ENCODE peak calls at places on chromosomes 2 and 18, in five cellular contexts. P is psoas muscle, X is cardiac fibroblast, H is fibroblast of pulmonary artery, Q is AG04449. K is an unnamed sample.

GRCh38 chr18:67672142-67672541 is 155.6 kb upstream of the DSEL start:
- DNase-seq in P (no peak), X (peak; percentile 17), H (no peak), Q (peak; percentile 7), K (peak; percentile 75)

GRCh38 chr18:27073404-27073830 is 111.7 kb downstream of the CHST9 start:
- DNase-seq in P (no peak), X (no peak), H (no peak), Q (no peak), K (no peak)

GRCh38 chr2:217656366-217656765 is 346.4 kb downstream of the TNS1 start:
- DNase-seq in P (no peak), X (no peak), H (no peak), Q (no peak), K (no peak)

GRCh38 chr2:229270551-229271410 is at the start of gene PID1:
- DNase-seq in P (peak; percentile 54), X (peak; percentile 69), H (peak; percentile 62), Q (no peak), K (peak; percentile 67)

GRCh38 chr2:98761909-98762308 is 31.0 kb upstream of the MGAT4A start:
- DNase-seq in P (no peak), X (no peak), H (no peak), Q (no peak), K (no peak)

GRCh38 chr18:73670536-73670935 is 477.1 kb downstream of the FBXO15 start:
- DNase-seq in P (no peak), X (no peak), H (no peak), Q (no peak), K (no peak)

GRCh38 chr18:44579028-44579692 is 101.5 kb upstream of the SETBP1 start:
- DNase-seq in P (no peak), X (peak; percentile 58), H (peak; percentile 51), Q (no peak), K (no peak)

GRCh38 chr2:197113221-197113831 is 186.8 kb upstream of the PGAP1 start:
- DNase-seq in P (no peak), X (peak; percentile 61), H (peak; percentile 60), Q (no peak), K (no peak)

GRCh38 chr18:75189696-75190095 is 19.2 kb downstream of the PTGR3 start:
- DNase-seq in P (no peak), X (no peak), H (no peak), Q (no peak), K (no peak)

DNA sequence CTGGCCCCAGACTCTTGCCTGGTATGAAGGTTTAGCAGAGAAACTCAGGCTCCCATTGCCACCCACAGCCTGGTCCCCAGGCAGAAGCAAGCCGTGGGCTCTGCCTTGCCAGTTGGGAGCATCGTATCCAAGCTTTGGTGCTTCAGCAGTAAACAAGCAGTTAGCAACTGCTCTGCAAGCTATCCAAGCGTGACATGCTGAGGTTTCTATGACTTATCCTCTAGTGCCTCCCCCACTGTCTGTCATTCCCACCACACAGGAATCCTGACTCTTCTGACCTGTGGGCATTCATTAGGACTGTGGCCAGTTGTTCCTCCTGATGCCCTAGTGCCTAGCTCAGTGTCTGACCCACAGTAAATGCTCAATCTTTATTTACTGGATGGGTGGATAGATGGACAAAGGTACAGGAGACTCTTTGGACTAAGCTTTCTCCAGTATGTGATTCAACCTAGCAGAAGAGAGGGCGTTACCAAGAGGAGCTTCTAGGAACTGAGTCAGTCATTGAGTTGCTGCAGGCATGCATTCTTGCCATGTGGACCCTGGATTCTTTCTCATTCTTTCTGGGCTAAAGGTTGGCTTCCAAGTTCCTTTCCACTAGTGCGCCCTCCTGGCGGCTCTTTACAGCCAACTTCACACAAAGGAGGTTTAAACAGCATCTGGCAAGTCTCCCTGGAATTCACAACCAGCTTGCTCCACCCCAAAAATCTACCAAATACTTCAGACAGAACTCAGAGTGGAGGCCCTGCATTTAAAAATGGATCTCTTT is 40.6 kb upstream of the MRPL19 start:
- DNase-seq in P (no peak), X (peak; percentile 96), H (peak; percentile 91), Q (peak; percentile 93), K (peak; percentile 98)
- TF ChIP-seq CTCF in P (no peak), X (peak; percentile 32), H (peak; percentile 40), Q (peak; percentile 63), K (peak; percentile 62)

GRCh38 chr2:26692814-26693286 is 328 bp downstream of the KCNK3 start:
- DNase-seq in P (no peak), X (peak; percentile 44), H (peak; percentile 44), Q (no peak), K (peak; percentile 28)
- H3K4me3 ChIP-seq in P (peak overlapping the region; percentile 43), X (peak overlapping the region; percentile 32), H (no peak overlapping the region), Q (peak overlapping the region; percentile 34), K (no peak overlapping the region)

GRCh38 chr2:8267721-8268120 is 414.1 kb upstream of the ID2 start:
- DNase-seq in P (no peak), X (no peak), H (no peak), Q (no peak), K (no peak)

GRCh38 chr2:8270699-8271098 is 411.2 kb upstream of the ID2 start:
- DNase-seq in P (no peak), X (no peak), H (no peak), Q (no peak), K (no peak)

GRCh38 chr2:8267103-8267502 is 414.8 kb upstream of the ID2 start:
- DNase-seq in P (no peak), X (no peak), H (no peak), Q (no peak), K (no peak)

GRCh38 chr2:8265827-8266226 is 416.0 kb upstream of the ID2 start:
- DNase-seq in P (no peak), X (no peak), H (no peak), Q (no peak), K (no peak)

GRCh38 chr2:8268172-8268783 is 413.6 kb upstream of the ID2 start:
- DNase-seq in P (peak; percentile 29), X (peak; percentile 27), H (peak; percentile 18), Q (no peak), K (peak; percentile 66)
- TF ChIP-seq CTCF in P (no peak), X (no peak), H (no peak), Q (no peak), K (no peak)

DNA sequence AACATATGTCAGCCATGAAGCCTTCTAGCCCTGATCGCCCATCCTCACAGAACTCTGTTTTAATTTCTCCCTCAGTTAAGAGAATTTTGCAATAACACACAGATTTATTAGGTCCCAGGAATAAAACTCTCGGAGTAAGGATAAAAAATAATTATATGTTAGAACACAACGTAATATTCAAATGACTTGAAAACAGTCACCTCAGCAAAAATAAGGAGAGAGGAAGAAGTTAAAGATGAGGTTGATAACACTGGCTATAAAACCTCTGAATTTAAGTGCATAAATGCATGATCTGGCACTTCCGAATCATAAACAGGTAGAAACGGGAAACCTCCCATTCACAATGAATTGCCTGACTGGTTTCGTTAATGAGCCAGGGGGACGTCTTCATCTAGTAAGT is 308.6 kb downstream of the AFF3 start:
- DNase-seq in P (no peak), X (no peak), H (no peak), Q (no peak), K (no peak)
- H3K4me3 ChIP-seq in P (no peak overlapping the region), X (no peak overlapping the region), H (no peak overlapping the region), Q (no peak overlapping the region), K (no peak overlapping the region)

GRCh38 chr2:160308915-160309314 is 108.8 kb upstream of the ITGB6 start:
- DNase-seq in P (no peak), X (peak; percentile 56), H (peak; percentile 76), Q (no peak), K (peak; percentile 81)

GRCh38 chr2:160305081-160305750 is 105.1 kb upstream of the ITGB6 start:
- DNase-seq in P (no peak), X (peak; percentile 46), H (peak; percentile 76), Q (no peak), K (peak; percentile 89)

GRCh38 chr2:160306985-160307384 is 106.9 kb upstream of the ITGB6 start:
- DNase-seq in P (no peak), X (peak; percentile 96), H (peak; percentile 91), Q (peak; percentile 84), K (peak; percentile 97)

GRCh38 chr2:160308476-160308875 is 108.4 kb upstream of the ITGB6 start:
- DNase-seq in P (no peak), X (no peak), H (no peak), Q (no peak), K (no peak)

DNA sequence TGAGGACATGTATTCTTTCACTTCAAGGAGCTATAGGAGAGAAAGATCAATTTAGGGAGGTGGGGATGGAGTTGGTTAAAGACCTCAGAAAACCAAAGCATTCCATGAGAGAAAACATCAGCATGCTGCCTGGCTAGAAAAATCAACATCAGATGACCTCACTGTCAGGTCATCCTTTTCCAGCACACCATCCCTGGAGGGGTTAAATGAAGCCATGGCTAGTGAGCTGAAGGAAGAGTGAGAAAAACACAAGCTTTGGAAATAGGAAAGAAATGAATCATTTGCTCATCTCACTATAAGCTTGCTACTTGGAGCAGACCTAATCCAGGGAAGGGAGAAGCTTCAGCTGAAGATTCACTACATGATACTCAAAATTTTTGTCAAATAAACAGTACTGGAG is 109.5 kb upstream of the ITGB6 start:
- DNase-seq in P (no peak), X (no peak), H (no peak), Q (no peak), K (peak; percentile 77)
- TF ChIP-seq CTCF in P (no peak), X (no peak), H (no peak), Q (no peak), K (no peak)

GRCh38 chr2:120344214-120344990 is 1.5 kb upstream of the INHBB start:
- DNase-seq in P (peak; percentile 58), X (peak; percentile 15), H (no peak), Q (no peak), K (no peak)
- H3K4me3 ChIP-seq in P (peak overlapping the region; percentile 72), X (peak overlapping the region; percentile 13), H (peak overlapping the region; percentile 2), Q (peak overlapping the region; percentile 58), K (peak overlapping the region; percentile 34)

GRCh38 chr18:48835745-48836191 is 115.0 kb downstream of the SMAD7 start:
- DNase-seq in P (no peak), X (no peak), H (no peak), Q (no peak), K (no peak)

GRCh38 chr18:48835119-48835518 is 115.6 kb downstream of the SMAD7 start:
- DNase-seq in P (no peak), X (no peak), H (no peak), Q (no peak), K (no peak)

GRCh38 chr18:48837676-48838075 is 113.1 kb downstream of the SMAD7 start:
- DNase-seq in P (no peak), X (no peak), H (no peak), Q (no peak), K (no peak)

GRCh38 chr18:48836806-48837615 is 113.8 kb downstream of the SMAD7 start:
- DNase-seq in P (no peak), X (no peak), H (no peak), Q (no peak), K (no peak)

DNA sequence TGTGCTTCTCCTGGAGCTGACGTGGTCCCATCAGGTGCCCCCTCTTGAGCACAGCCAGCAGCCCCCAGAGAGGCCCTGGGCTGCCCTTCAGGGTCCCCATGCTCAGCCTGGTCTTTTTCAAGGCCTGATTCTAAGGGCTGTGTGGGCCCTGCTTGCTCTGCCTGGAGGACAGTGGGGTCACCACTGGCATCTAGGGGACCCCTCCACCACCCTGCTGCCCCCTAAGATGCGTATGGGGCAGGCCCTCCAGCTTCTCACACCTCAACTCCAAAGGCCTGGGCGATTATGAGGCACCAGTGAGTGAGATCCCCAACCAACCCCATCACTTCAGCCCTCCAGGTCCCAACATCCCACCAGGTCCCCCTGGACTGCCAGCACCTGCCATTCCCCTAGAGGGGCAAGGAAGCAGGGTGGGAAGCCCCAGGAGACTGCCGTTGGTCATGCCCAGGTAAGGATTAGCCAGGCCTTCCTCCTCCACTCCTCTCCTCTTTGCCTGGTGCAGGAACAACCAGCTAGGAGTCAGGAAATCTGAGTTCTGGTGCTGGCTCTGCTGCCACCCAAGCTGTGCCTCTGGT is 114.4 kb downstream of the SMAD7 start:
- DNase-seq in P (no peak), X (no peak), H (no peak), Q (no peak), K (no peak)
- TF ChIP-seq CTCF in P (no peak), X (no peak), H (no peak), Q (no peak), K (no peak)

K was measured in foreskin fibroblast.